ENCODE peak calls at places on chromosomes 3 and 15, in six cellular contexts. X, Q, S, O, L and D are unnamed samples.

GRCh38 chr3:46695177-46695961 is 1.9 kb upstream of the ALS2CL start:
- DNase-seq in S (no peak), X (peak; percentile 81), Q (no peak), L (no peak), O (peak; percentile 65), D (no peak)

GRCh38 chr3:23726811-23727548 is 78.8 kb upstream of the UBE2E1 start:
- DNase-seq in X (no peak), L (no peak), S (no peak), O (peak; percentile 18), Q (no peak), D (no peak)

GRCh38 chr3:65664927-65665326 is 373.8 kb downstream of the MAGI1 start:
- DNase-seq in S (no peak), O (no peak), L (no peak), Q (no peak), X (no peak), D (no peak)

GRCh38 chr15:50828610-50829206 is 63.2 kb upstream of the SPPL2A start:
- DNase-seq in Q (no peak), S (no peak), O (peak; percentile 92), X (peak; percentile 36), L (no peak), D (no peak)

GRCh38 chr3:72595927-72596610 is 252.2 kb downstream of the SHQ1 start:
- DNase-seq in L (no peak), Q (no peak), O (no peak), X (no peak), S (no peak), D (no peak)

GRCh38 chr3:101273608-101274007 is 46.8 kb downstream of the IMPG2 start:
- DNase-seq in S (no peak), Q (no peak), X (no peak), L (no peak), O (no peak), D (no peak)

GRCh38 chr15:85583404-85584390 is 203.3 kb downstream of the AKAP13 start:
- DNase-seq in Q (no peak), L (peak; percentile 9), O (peak; percentile 82), S (no peak), X (peak; percentile 69), D (no peak)

GRCh38 chr3:60246361-60246760 is 1004.9 kb downstream of the FHIT start:
- DNase-seq in S (no peak), L (no peak), X (no peak), O (no peak), Q (no peak), D (no peak)

GRCh38 chr3:64431717-64432116 is 206.5 kb upstream of the PRICKLE2 start:
- DNase-seq in O (no peak), L (no peak), X (no peak), Q (no peak), S (no peak), D (no peak)

GRCh38 chr3:138861755-138862333 is 27.1 kb upstream of the PIK3CB start:
- DNase-seq in Q (no peak), X (no peak), L (no peak), S (no peak), O (peak; percentile 23), D (no peak)

GRCh38 chr3:192860464-192860863 is 57.2 kb downstream of the MB21D2 start:
- DNase-seq in Q (no peak), O (no peak), S (no peak), L (no peak), X (no peak), D (no peak)

GRCh38 chr3:31962801-31963205 is 18.3 kb downstream of the OSBPL10 start:
- DNase-seq in Q (no peak), X (no peak), S (no peak), L (no peak), O (no peak), D (no peak)

GRCh38 chr15:98686983-98687382 is 38.6 kb downstream of the IGF1R start:
- DNase-seq in X (no peak), L (no peak), O (no peak), S (no peak), Q (no peak), D (no peak)

GRCh38 chr15:61092387-61093157 is 136.5 kb downstream of the RORA start:
- DNase-seq in O (no peak), L (no peak), X (no peak), S (no peak), Q (no peak), D (no peak)

GRCh38 chr3:9111349-9112265 is 137.8 kb downstream of the SRGAP3 start:
- DNase-seq in L (no peak), X (peak; percentile 38), O (peak; percentile 34), S (no peak), Q (no peak), D (no peak)

GRCh38 chr3:107619549-107619948 is 96.8 kb downstream of the BBX start:
- DNase-seq in S (no peak), Q (no peak), O (no peak), X (no peak), L (no peak), D (no peak)

GRCh38 chr3:61221759-61222362 is 29.4 kb downstream of the FHIT start:
- DNase-seq in L (no peak), X (no peak), S (no peak), O (no peak), Q (no peak), D (no peak)

GRCh38 chr3:177199206-177199765 is 2.0 kb upstream of the TBL1XR1 start:
- DNase-seq in O (no peak), S (no peak), L (no peak), X (no peak), Q (no peak), D (no peak)

GRCh38 chr3:197306374-197307086 is 8.1 kb upstream of the DLG1 start:
- DNase-seq in O (peak; percentile 85), X (no peak), Q (no peak), L (no peak), S (no peak), D (no peak)

GRCh38 chr15:76150508-76150907 is 90.7 kb downstream of the TMEM266 start:
- DNase-seq in X (peak; percentile 60), L (no peak), O (no peak), S (peak; percentile 32), Q (no peak), D (no peak)

GRCh38 chr3:48423883-48424695 is 5.8 kb downstream of the PLXNB1 start:
- DNase-seq in Q (no peak), X (no peak), O (no peak), L (no peak), S (no peak), D (no peak)

GRCh38 chr15:96340611-96341464 is 10.3 kb downstream of the NR2F2 start:
- DNase-seq in O (peak; percentile 79), L (no peak), X (peak; percentile 61), S (peak; percentile 35), Q (peak; percentile 73), D (no peak)
- TF ChIP-seq CTCF in O (no peak), L (no peak), X (no peak), S (no peak), Q (no peak), D (no peak)

GRCh38 chr15:66403323-66403722 is 16.6 kb downstream of the MAP2K1 start:
- DNase-seq in O (no peak), S (no peak), X (no peak), L (no peak), Q (no peak), D (no peak)

GRCh38 chr15:66404122-66404521 is 17.4 kb downstream of the MAP2K1 start:
- DNase-seq in L (no peak), O (no peak), X (no peak), Q (no peak), S (no peak), D (no peak)

GRCh38 chr15:66405007-66405406 is 18.3 kb downstream of the MAP2K1 start:
- DNase-seq in L (no peak), X (no peak), O (no peak), S (no peak), Q (no peak), D (no peak)

GRCh38 chr15:66405605-66406004 is 18.9 kb downstream of the MAP2K1 start:
- DNase-seq in Q (no peak), L (no peak), X (no peak), O (peak; percentile 53), S (no peak), D (no peak)

GRCh38 chr15:66404532-66404931 is 17.8 kb downstream of the MAP2K1 start:
- DNase-seq in S (no peak), O (no peak), X (no peak), Q (no peak), L (no peak), D (no peak)
- TF ChIP-seq CTCF in S (no peak), O (no peak), X (no peak), Q (no peak), L (peak; percentile 13), D (no peak)

GRCh38 chr15:93087825-93088199 is 1.2 kb downstream of the RGMA start:
- DNase-seq in S (peak; percentile 66), Q (no peak), O (peak; percentile 72), X (peak; percentile 71), L (peak; percentile 56), D (peak; percentile 84)

GRCh38 chr15:93086791-93087190 is 2.2 kb downstream of the RGMA start:
- DNase-seq in X (no peak), O (no peak), Q (no peak), S (no peak), L (no peak), D (no peak)

GRCh38 chr15:93089855-93090305 is 869 bp upstream of the RGMA start:
- DNase-seq in Q (no peak), X (peak; percentile 84), O (no peak), S (no peak), L (no peak), D (no peak)

GRCh38 chr15:93088981-93089854 is at the start of gene RGMA:
- DNase-seq in S (no peak), L (no peak), X (peak; percentile 71), Q (no peak), O (peak; percentile 15), D (no peak)

DNA sequence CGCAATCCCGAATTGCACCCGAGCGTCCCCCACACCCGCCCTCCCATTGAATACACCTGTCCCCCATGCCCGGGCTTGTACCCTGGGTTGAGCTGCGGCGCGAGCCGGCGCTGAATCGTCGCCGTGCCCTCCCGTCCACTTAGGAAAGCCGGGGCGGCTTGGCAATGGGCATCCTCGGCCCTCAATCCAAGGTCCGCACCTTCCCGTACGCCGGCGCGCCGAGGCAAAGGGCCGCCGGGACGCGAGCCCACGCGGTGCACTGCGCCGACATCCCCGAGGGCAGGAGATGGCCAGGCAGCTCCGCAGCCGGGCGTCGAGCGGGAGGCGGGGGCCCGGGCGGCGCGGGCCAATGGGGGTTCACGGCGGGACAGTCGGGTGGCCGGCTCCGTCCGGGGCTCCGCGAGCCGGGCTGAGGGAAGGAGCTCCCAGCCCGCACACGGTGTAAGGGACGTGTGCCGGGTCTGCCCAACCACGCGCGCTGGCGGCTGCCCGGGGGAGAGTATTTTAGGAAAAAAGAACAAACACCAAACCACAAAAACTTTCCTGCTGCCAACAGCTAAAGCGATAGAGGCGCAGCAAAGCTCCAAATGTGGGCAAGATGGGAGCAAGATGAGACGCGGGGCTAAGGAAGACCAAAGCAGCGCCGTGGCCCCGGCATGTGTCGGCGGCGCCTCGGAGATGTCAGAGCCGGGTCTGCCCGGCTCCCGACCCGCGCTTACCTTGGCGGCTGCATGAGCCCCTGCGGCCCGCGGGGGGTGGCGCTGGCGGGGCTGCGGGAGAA is 621 bp downstream of the RGMA start:
- DNase-seq in X (peak; percentile 42), S (no peak), O (peak; percentile 15), Q (no peak), L (no peak), D (no peak)
- TF ChIP-seq CTCF in X (no peak), S (no peak), O (no peak), Q (peak; percentile 15), L (no peak), D (peak; percentile 70)

DNA sequence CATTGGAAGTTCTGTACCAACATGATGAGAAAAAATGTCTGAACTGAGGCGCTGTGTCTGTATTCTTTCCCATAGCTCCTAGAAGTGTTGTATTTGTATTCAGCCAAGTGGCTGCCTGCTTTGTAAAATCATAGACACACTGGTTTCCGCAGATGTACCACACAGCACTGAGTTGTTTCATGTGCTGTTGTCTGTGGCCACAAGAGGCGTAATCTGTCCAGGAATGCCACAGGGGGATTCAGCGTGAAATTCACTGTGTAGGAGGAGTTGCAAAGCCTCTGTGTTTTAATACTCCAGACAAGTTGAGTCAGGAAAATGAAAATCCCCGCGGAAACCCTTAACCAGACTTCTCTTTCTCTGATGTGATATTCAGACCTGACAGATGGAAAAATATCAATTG is 462.2 kb downstream of the NSUN3 start:
- DNase-seq in L (no peak), O (peak; percentile 39), S (no peak), X (peak; percentile 36), Q (no peak), D (no peak)
- TF ChIP-seq CTCF in L (no peak), O (peak; percentile 45), S (peak; percentile 15), X (peak; percentile 45), Q (no peak), D (peak; percentile 26)